ENCODE peak calls at places on chromosomes 12 and 14, in four cellular contexts. One of them, this sample, is unnamed.

GRCh38 chr12:29782821-29783772 is 645 bp downstream of the TMTC1 start:
- DNase-seq in B cell: no peak
- DNase-seq in lung: peak
- DNase-seq in EL: peak
- DNase-seq in this sample: peak

GRCh38 chr12:47156167-47156736 is 76.5 kb upstream of the AMIGO2 start:
- DNase-seq in B cell: no peak
- DNase-seq in lung: no peak
- DNase-seq in EL: no peak
- DNase-seq in this sample: no peak

GRCh38 chr12:58765653-58766554 is 154.4 kb downstream of the LRIG3 start:
- DNase-seq in B cell: no peak
- DNase-seq in lung: no peak
- DNase-seq in EL: no peak
- DNase-seq in this sample: no peak

GRCh38 chr12:25583545-25583944 is 30.5 kb upstream of the LMNTD1 start:
- DNase-seq in B cell: no peak
- DNase-seq in lung: no peak
- DNase-seq in EL: no peak
- DNase-seq in this sample: no peak

GRCh38 chr12:20212036-20212435 is 156.3 kb upstream of the PDE3A start:
- DNase-seq in B cell: no peak
- DNase-seq in lung: no peak
- DNase-seq in EL: peak
- DNase-seq in this sample: no peak

GRCh38 chr12:113005759-113006158 is 27.4 kb downstream of the OAS2 start:
- DNase-seq in B cell: no peak
- DNase-seq in lung: no peak
- DNase-seq in EL: peak
- DNase-seq in this sample: no peak

GRCh38 chr12:34597548-34598351 is 575.5 kb downstream of the ALG10 start:
- DNase-seq in B cell: no peak
- DNase-seq in lung: peak
- DNase-seq in EL: no peak
- DNase-seq in this sample: peak

GRCh38 chr14:104214411-104214810 is 76.0 kb downstream of the KIF26A start:
- DNase-seq in B cell: no peak
- DNase-seq in lung: no peak
- DNase-seq in EL: no peak
- DNase-seq in this sample: no peak

GRCh38 chr12:94941440-94941862 is 62.0 kb downstream of the NDUFA12 start:
- DNase-seq in B cell: peak
- DNase-seq in lung: peak
- DNase-seq in EL: peak
- DNase-seq in this sample: peak

GRCh38 chr12:42560977-42561376 is 28.6 kb downstream of the PRICKLE1 start:
- DNase-seq in B cell: no peak
- DNase-seq in lung: no peak
- DNase-seq in EL: no peak
- DNase-seq in this sample: no peak

GRCh38 chr14:59407246-59407615 is 57.9 kb downstream of the GPR135 start:
- DNase-seq in B cell: no peak
- DNase-seq in lung: no peak
- DNase-seq in EL: peak
- DNase-seq in this sample: no peak

GRCh38 chr12:107402041-107403022 is 283.3 kb upstream of the PWP1 start:
- DNase-seq in B cell: peak
- DNase-seq in lung: peak
- DNase-seq in EL: peak
- DNase-seq in this sample: peak

GRCh38 chr14:68679746-68680467 is 113.0 kb downstream of the ZFP36L1 start:
- DNase-seq in B cell: no peak
- DNase-seq in lung: no peak
- DNase-seq in EL: no peak
- DNase-seq in this sample: no peak

GRCh38 chr12:130463259-130463658 is 125.6 kb downstream of the PIWIL1 start:
- DNase-seq in B cell: no peak
- DNase-seq in lung: no peak
- DNase-seq in EL: no peak
- DNase-seq in this sample: no peak

GRCh38 chr14:90644882-90645281 is 171.3 kb downstream of the TTC7B start:
- DNase-seq in B cell: no peak
- DNase-seq in lung: no peak
- DNase-seq in EL: peak
- DNase-seq in this sample: no peak

GRCh38 chr12:88577537-88577936 is 2.7 kb downstream of the KITLG start:
- DNase-seq in B cell: no peak
- DNase-seq in lung: no peak
- DNase-seq in EL: peak
- DNase-seq in this sample: no peak

GRCh38 chr12:57085999-57086950 is 2.6 kb upstream of the NAB2 start:
- DNase-seq in B cell: peak
- DNase-seq in lung: no peak
- DNase-seq in EL: peak
- DNase-seq in this sample: peak

GRCh38 chr14:64053694-64054669 is 201.2 kb downstream of the SYNE2 start:
- DNase-seq in B cell: no peak
- DNase-seq in lung: no peak
- DNase-seq in EL: peak
- DNase-seq in this sample: no peak

GRCh38 chr14:99206053-99206452 is 65.9 kb downstream of the BCL11B start:
- DNase-seq in B cell: no peak
- DNase-seq in lung: no peak
- DNase-seq in EL: no peak
- DNase-seq in this sample: no peak

GRCh38 chr14:91533623-91534022 is 23.5 kb upstream of the PPP4R3A start:
- DNase-seq in B cell: no peak
- DNase-seq in lung: no peak
- DNase-seq in EL: no peak
- DNase-seq in this sample: no peak

GRCh38 chr14:78595797-78596196 is 425.6 kb downstream of the NRXN3 start:
- DNase-seq in B cell: no peak
- DNase-seq in lung: no peak
- DNase-seq in EL: peak
- DNase-seq in this sample: no peak

GRCh38 chr12:108691995-108692808 is 39.1 kb downstream of the CORO1C start:
- DNase-seq in B cell: peak
- DNase-seq in lung: peak
- DNase-seq in EL: peak
- DNase-seq in this sample: no peak

GRCh38 chr12:43544703-43545102 is 7.3 kb downstream of the ADAMTS20 start:
- DNase-seq in B cell: no peak
- DNase-seq in lung: no peak
- DNase-seq in EL: no peak
- DNase-seq in this sample: no peak

GRCh38 chr14:99774526-99775307 is 18.5 kb upstream of the EML1 start:
- DNase-seq in B cell: no peak
- DNase-seq in lung: no peak
- DNase-seq in EL: peak
- DNase-seq in this sample: no peak

GRCh38 chr14:31884776-31885379 is 192.2 kb upstream of the ARHGAP5 start:
- DNase-seq in B cell: no peak
- DNase-seq in lung: no peak
- DNase-seq in EL: peak
- DNase-seq in this sample: no peak

GRCh38 chr12:5015711-5016492 is 27.8 kb upstream of the KCNA5 start:
- DNase-seq in B cell: no peak
- DNase-seq in lung: no peak
- DNase-seq in EL: no peak
- DNase-seq in this sample: no peak

GRCh38 chr14:31025335-31026075 is at the start of gene AP4S1:
- DNase-seq in B cell: peak
- DNase-seq in lung: peak
- DNase-seq in EL: peak
- DNase-seq in this sample: peak

GRCh38 chr14:67370830-67371229 is 10.7 kb downstream of the EIF2S1 start:
- DNase-seq in B cell: no peak
- DNase-seq in lung: no peak
- DNase-seq in EL: peak
- DNase-seq in this sample: no peak

GRCh38 chr12:5784626-5785130 is 160.4 kb downstream of the ANO2 start:
- DNase-seq in B cell: no peak
- DNase-seq in lung: no peak
- DNase-seq in EL: no peak
- DNase-seq in this sample: no peak

GRCh38 chr14:95425369-95426115 is 90.9 kb downstream of the SYNE3 start:
- DNase-seq in B cell: no peak
- DNase-seq in lung: no peak
- DNase-seq in EL: no peak
- DNase-seq in this sample: no peak

GRCh38 chr12:12228402-12228801 is 38.4 kb downstream of the LRP6 start:
- DNase-seq in B cell: no peak
- DNase-seq in lung: no peak
- DNase-seq in EL: no peak
- DNase-seq in this sample: no peak